ENCODE peak calls at places on chromosome 22, in five cellular contexts. T is iPS DF 19.7; H is NCI-H69; I is GM04504; S is activated CD4-positive, alpha-beta T cell treated with anti-CD3 and anti-CD28 coated beads for 24 hours. E is an unnamed sample.

GRCh38 chr22:21961886-21962654 is 9.4 kb upstream of the PPM1F start:
- DNase-seq in S (no peak), T (no peak), I (peak), H (peak), E (peak)

GRCh38 chr22:37464181-37464580 is 22.0 kb downstream of the MFNG start:
- DNase-seq in H (peak), S (no peak), I (no peak), T (no peak), E (no peak)

GRCh38 chr22:44395116-44396005 is 82.6 kb upstream of the SHISAL1 start:
- DNase-seq in H (no peak), T (no peak), I (no peak), S (no peak), E (no peak)

GRCh38 chr22:22218302-22218701 is 26.3 kb upstream of the VPREB1 start:
- DNase-seq in I (no peak), T (no peak), H (no peak), S (no peak), E (no peak)

GRCh38 chr22:41070665-41071331 is 21.6 kb upstream of the EP300 start:
- DNase-seq in S (no peak), I (no peak), T (no peak), H (no peak), E (no peak)

GRCh38 chr22:27430799-27431480 is 370.6 kb downstream of the MN1 start:
- DNase-seq in I (no peak), S (no peak), H (no peak), T (no peak), E (no peak)

GRCh38 chr22:20591295-20591645 is 83.9 kb downstream of the MED15 start:
- DNase-seq in I (no peak), S (no peak), T (no peak), H (no peak), E (no peak)

GRCh38 chr22:43921361-43921760 is 2.2 kb upstream of the PNPLA3 start:
- DNase-seq in I (peak), S (no peak), H (no peak), T (no peak), E (peak)

GRCh38 chr22:48851933-48852549 is 975.6 kb downstream of the BRD1 start:
- DNase-seq in S (no peak), H (no peak), T (no peak), I (no peak), E (no peak)

GRCh38 chr22:36194971-36195370 is 6.6 kb downstream of the APOL4 start:
- DNase-seq in H (peak), I (no peak), S (peak), T (no peak), E (peak)

GRCh38 chr22:45923812-45924211 is 53.1 kb downstream of the WNT7B start:
- DNase-seq in S (no peak), H (no peak), T (no peak), I (no peak), E (no peak)

GRCh38 chr22:36252754-36253522 is at the start of gene APOL1:
- DNase-seq in S (no peak), T (no peak), H (no peak), I (no peak), E (no peak)